ENCODE peak calls at places on chromosomes 1 and 21, in six cellular contexts. One of them, this sample, is unnamed.
A peak's percentile ranks its signal among the peaks of the same experiment; 100 is the strongest.

GRCh38 chr1:225652726-225653462 is at the start of gene ENAH:
- DNase-seq in thyroid gland: peak; percentile 82
- DNase-seq in lung microvascular endothelial cell: peak; percentile 82
- DNase-seq in T-helper 9 cell: peak; percentile 16
- DNase-seq in NCI-H748 treated with DMSO at 0.1 percent for 48 hours: peak; percentile 38
- DNase-seq in stimulated activated CD8-positive, alpha-beta memory T cell treated with anti-CD3 and anti-CD28 coated beads, Interleukin-15, amount 100 ng/mL, for 48 hours: peak; percentile 19
- DNase-seq in this sample: peak; percentile 91

GRCh38 chr1:32684167-32684811 is 18.3 kb downstream of the SYNC start:
- DNase-seq in thyroid gland: no peak
- DNase-seq in lung microvascular endothelial cell: no peak
- DNase-seq in T-helper 9 cell: no peak
- DNase-seq in NCI-H748 treated with DMSO at 0.1 percent for 48 hours: no peak
- DNase-seq in stimulated activated CD8-positive, alpha-beta memory T cell treated with anti-CD3 and anti-CD28 coated beads, Interleukin-15, amount 100 ng/mL, for 48 hours: no peak
- DNase-seq in this sample: no peak

GRCh38 chr1:176517484-176517883 is 54.5 kb downstream of the PAPPA2 start:
- DNase-seq in thyroid gland: no peak
- DNase-seq in lung microvascular endothelial cell: no peak
- DNase-seq in T-helper 9 cell: no peak
- DNase-seq in NCI-H748 treated with DMSO at 0.1 percent for 48 hours: no peak
- DNase-seq in stimulated activated CD8-positive, alpha-beta memory T cell treated with anti-CD3 and anti-CD28 coated beads, Interleukin-15, amount 100 ng/mL, for 48 hours: no peak
- DNase-seq in this sample: no peak

GRCh38 chr21:45894107-45894810 is 87.3 kb upstream of the COL6A1 start:
- DNase-seq in thyroid gland: no peak
- DNase-seq in lung microvascular endothelial cell: no peak
- DNase-seq in T-helper 9 cell: no peak
- DNase-seq in NCI-H748 treated with DMSO at 0.1 percent for 48 hours: no peak
- DNase-seq in stimulated activated CD8-positive, alpha-beta memory T cell treated with anti-CD3 and anti-CD28 coated beads, Interleukin-15, amount 100 ng/mL, for 48 hours: no peak
- DNase-seq in this sample: no peak

GRCh38 chr1:114702699-114703098 is 7.4 kb upstream of the AMPD1 start:
- DNase-seq in thyroid gland: no peak
- DNase-seq in lung microvascular endothelial cell: no peak
- DNase-seq in T-helper 9 cell: no peak
- DNase-seq in NCI-H748 treated with DMSO at 0.1 percent for 48 hours: no peak
- DNase-seq in stimulated activated CD8-positive, alpha-beta memory T cell treated with anti-CD3 and anti-CD28 coated beads, Interleukin-15, amount 100 ng/mL, for 48 hours: no peak
- DNase-seq in this sample: no peak

GRCh38 chr21:25862596-25862995 is 127.8 kb downstream of the GABPA start:
- DNase-seq in thyroid gland: no peak
- DNase-seq in lung microvascular endothelial cell: peak; percentile 40
- DNase-seq in T-helper 9 cell: no peak
- DNase-seq in NCI-H748 treated with DMSO at 0.1 percent for 48 hours: no peak
- DNase-seq in stimulated activated CD8-positive, alpha-beta memory T cell treated with anti-CD3 and anti-CD28 coated beads, Interleukin-15, amount 100 ng/mL, for 48 hours: no peak
- DNase-seq in this sample: no peak

GRCh38 chr1:161196521-161197451 is 2.1 kb downstream of the ADAMTS4 start:
- DNase-seq in thyroid gland: no peak
- DNase-seq in lung microvascular endothelial cell: no peak
- DNase-seq in T-helper 9 cell: no peak
- DNase-seq in NCI-H748 treated with DMSO at 0.1 percent for 48 hours: no peak
- DNase-seq in stimulated activated CD8-positive, alpha-beta memory T cell treated with anti-CD3 and anti-CD28 coated beads, Interleukin-15, amount 100 ng/mL, for 48 hours: no peak
- DNase-seq in this sample: no peak

GRCh38 chr1:180586671-180587155 is 27.9 kb downstream of the OVAAL start:
- DNase-seq in thyroid gland: peak; percentile 94
- DNase-seq in lung microvascular endothelial cell: no peak
- DNase-seq in T-helper 9 cell: no peak
- DNase-seq in NCI-H748 treated with DMSO at 0.1 percent for 48 hours: peak; percentile 43
- DNase-seq in stimulated activated CD8-positive, alpha-beta memory T cell treated with anti-CD3 and anti-CD28 coated beads, Interleukin-15, amount 100 ng/mL, for 48 hours: no peak
- DNase-seq in this sample: peak; percentile 90

GRCh38 chr1:23543707-23544443 is 12.8 kb upstream of the E2F2 start:
- DNase-seq in thyroid gland: no peak
- DNase-seq in lung microvascular endothelial cell: no peak
- DNase-seq in T-helper 9 cell: no peak
- DNase-seq in NCI-H748 treated with DMSO at 0.1 percent for 48 hours: no peak
- DNase-seq in stimulated activated CD8-positive, alpha-beta memory T cell treated with anti-CD3 and anti-CD28 coated beads, Interleukin-15, amount 100 ng/mL, for 48 hours: no peak
- DNase-seq in this sample: no peak

GRCh38 chr1:100597784-100598183 is 59.8 kb downstream of the GPR88 start:
- DNase-seq in thyroid gland: no peak
- DNase-seq in lung microvascular endothelial cell: no peak
- DNase-seq in T-helper 9 cell: no peak
- DNase-seq in NCI-H748 treated with DMSO at 0.1 percent for 48 hours: no peak
- DNase-seq in stimulated activated CD8-positive, alpha-beta memory T cell treated with anti-CD3 and anti-CD28 coated beads, Interleukin-15, amount 100 ng/mL, for 48 hours: no peak
- DNase-seq in this sample: no peak

GRCh38 chr1:220511785-220512184 is 16.2 kb upstream of the MARK1 start:
- DNase-seq in thyroid gland: peak; percentile 50
- DNase-seq in lung microvascular endothelial cell: no peak
- DNase-seq in T-helper 9 cell: no peak
- DNase-seq in NCI-H748 treated with DMSO at 0.1 percent for 48 hours: no peak
- DNase-seq in stimulated activated CD8-positive, alpha-beta memory T cell treated with anti-CD3 and anti-CD28 coated beads, Interleukin-15, amount 100 ng/mL, for 48 hours: no peak
- DNase-seq in this sample: no peak

GRCh38 chr1:246083416-246083815 is 423.7 kb downstream of the SMYD3 start:
- DNase-seq in thyroid gland: no peak
- DNase-seq in lung microvascular endothelial cell: no peak
- DNase-seq in T-helper 9 cell: no peak
- DNase-seq in NCI-H748 treated with DMSO at 0.1 percent for 48 hours: no peak
- DNase-seq in stimulated activated CD8-positive, alpha-beta memory T cell treated with anti-CD3 and anti-CD28 coated beads, Interleukin-15, amount 100 ng/mL, for 48 hours: no peak
- DNase-seq in this sample: no peak

GRCh38 chr1:225911207-225912130 is 12.6 kb downstream of the PYCR2 start:
- DNase-seq in thyroid gland: peak; percentile 62
- DNase-seq in lung microvascular endothelial cell: peak; percentile 65
- DNase-seq in T-helper 9 cell: peak; percentile 71
- DNase-seq in NCI-H748 treated with DMSO at 0.1 percent for 48 hours: no peak
- DNase-seq in stimulated activated CD8-positive, alpha-beta memory T cell treated with anti-CD3 and anti-CD28 coated beads, Interleukin-15, amount 100 ng/mL, for 48 hours: peak; percentile 49
- DNase-seq in this sample: no peak

GRCh38 chr1:28118640-28119307 is 30.4 kb upstream of the EYA3 start:
- DNase-seq in thyroid gland: no peak
- DNase-seq in lung microvascular endothelial cell: no peak
- DNase-seq in T-helper 9 cell: no peak
- DNase-seq in NCI-H748 treated with DMSO at 0.1 percent for 48 hours: no peak
- DNase-seq in stimulated activated CD8-positive, alpha-beta memory T cell treated with anti-CD3 and anti-CD28 coated beads, Interleukin-15, amount 100 ng/mL, for 48 hours: no peak
- DNase-seq in this sample: no peak

GRCh38 chr1:46401964-46402626 is 8.0 kb downstream of the FAAH start:
- DNase-seq in thyroid gland: peak; percentile 97
- DNase-seq in lung microvascular endothelial cell: peak; percentile 42
- DNase-seq in T-helper 9 cell: no peak
- DNase-seq in NCI-H748 treated with DMSO at 0.1 percent for 48 hours: no peak
- DNase-seq in stimulated activated CD8-positive, alpha-beta memory T cell treated with anti-CD3 and anti-CD28 coated beads, Interleukin-15, amount 100 ng/mL, for 48 hours: no peak
- DNase-seq in this sample: peak; percentile 84

GRCh38 chr1:47507921-47508894 is 70.4 kb downstream of the FOXD2 start:
- DNase-seq in thyroid gland: peak; percentile 17
- DNase-seq in lung microvascular endothelial cell: no peak
- DNase-seq in T-helper 9 cell: no peak
- DNase-seq in NCI-H748 treated with DMSO at 0.1 percent for 48 hours: no peak
- DNase-seq in stimulated activated CD8-positive, alpha-beta memory T cell treated with anti-CD3 and anti-CD28 coated beads, Interleukin-15, amount 100 ng/mL, for 48 hours: peak; percentile 24
- DNase-seq in this sample: peak; percentile 31

GRCh38 chr1:7247683-7248401 is 462.6 kb downstream of the CAMTA1 start:
- DNase-seq in thyroid gland: no peak
- DNase-seq in lung microvascular endothelial cell: peak; percentile 59
- DNase-seq in T-helper 9 cell: no peak
- DNase-seq in NCI-H748 treated with DMSO at 0.1 percent for 48 hours: peak; percentile 54
- DNase-seq in stimulated activated CD8-positive, alpha-beta memory T cell treated with anti-CD3 and anti-CD28 coated beads, Interleukin-15, amount 100 ng/mL, for 48 hours: no peak
- DNase-seq in this sample: no peak

GRCh38 chr1:246582301-246583055 is 16.2 kb downstream of the CNST start:
- DNase-seq in thyroid gland: no peak
- DNase-seq in lung microvascular endothelial cell: no peak
- DNase-seq in T-helper 9 cell: no peak
- DNase-seq in NCI-H748 treated with DMSO at 0.1 percent for 48 hours: no peak
- DNase-seq in stimulated activated CD8-positive, alpha-beta memory T cell treated with anti-CD3 and anti-CD28 coated beads, Interleukin-15, amount 100 ng/mL, for 48 hours: no peak
- DNase-seq in this sample: no peak

GRCh38 chr1:201649776-201650607 is 111.1 kb downstream of the NAV1 start:
- DNase-seq in thyroid gland: peak; percentile 96
- DNase-seq in lung microvascular endothelial cell: peak; percentile 68
- DNase-seq in T-helper 9 cell: no peak
- DNase-seq in NCI-H748 treated with DMSO at 0.1 percent for 48 hours: peak; percentile 60
- DNase-seq in stimulated activated CD8-positive, alpha-beta memory T cell treated with anti-CD3 and anti-CD28 coated beads, Interleukin-15, amount 100 ng/mL, for 48 hours: no peak
- DNase-seq in this sample: peak; percentile 86

GRCh38 chr21:42125571-42126544 is 54.7 kb downstream of the UMODL1 start:
- DNase-seq in thyroid gland: peak; percentile 55
- DNase-seq in lung microvascular endothelial cell: no peak
- DNase-seq in T-helper 9 cell: no peak
- DNase-seq in NCI-H748 treated with DMSO at 0.1 percent for 48 hours: no peak
- DNase-seq in stimulated activated CD8-positive, alpha-beta memory T cell treated with anti-CD3 and anti-CD28 coated beads, Interleukin-15, amount 100 ng/mL, for 48 hours: no peak
- DNase-seq in this sample: peak; percentile 3

GRCh38 chr1:11682799-11683198 is 1.9 kb upstream of the MAD2L2 start:
- DNase-seq in thyroid gland: no peak
- DNase-seq in lung microvascular endothelial cell: no peak
- DNase-seq in T-helper 9 cell: no peak
- DNase-seq in NCI-H748 treated with DMSO at 0.1 percent for 48 hours: no peak
- DNase-seq in stimulated activated CD8-positive, alpha-beta memory T cell treated with anti-CD3 and anti-CD28 coated beads, Interleukin-15, amount 100 ng/mL, for 48 hours: no peak
- DNase-seq in this sample: no peak

GRCh38 chr1:176539018-176539417 is 76.0 kb downstream of the PAPPA2 start:
- DNase-seq in thyroid gland: no peak
- DNase-seq in lung microvascular endothelial cell: no peak
- DNase-seq in T-helper 9 cell: no peak
- DNase-seq in NCI-H748 treated with DMSO at 0.1 percent for 48 hours: no peak
- DNase-seq in stimulated activated CD8-positive, alpha-beta memory T cell treated with anti-CD3 and anti-CD28 coated beads, Interleukin-15, amount 100 ng/mL, for 48 hours: no peak
- DNase-seq in this sample: no peak

GRCh38 chr1:116763116-116763786 is 9.0 kb downstream of the CD2 start:
- DNase-seq in thyroid gland: no peak
- DNase-seq in lung microvascular endothelial cell: peak; percentile 35
- DNase-seq in T-helper 9 cell: no peak
- DNase-seq in NCI-H748 treated with DMSO at 0.1 percent for 48 hours: no peak
- DNase-seq in stimulated activated CD8-positive, alpha-beta memory T cell treated with anti-CD3 and anti-CD28 coated beads, Interleukin-15, amount 100 ng/mL, for 48 hours: peak; percentile 66
- DNase-seq in this sample: no peak

GRCh38 chr1:204410764-204411450 is 710 bp downstream of the PPP1R15B start:
- DNase-seq in thyroid gland: peak; percentile 47
- DNase-seq in lung microvascular endothelial cell: peak; percentile 55
- DNase-seq in T-helper 9 cell: no peak
- DNase-seq in NCI-H748 treated with DMSO at 0.1 percent for 48 hours: peak; percentile 8
- DNase-seq in stimulated activated CD8-positive, alpha-beta memory T cell treated with anti-CD3 and anti-CD28 coated beads, Interleukin-15, amount 100 ng/mL, for 48 hours: peak; percentile 40
- DNase-seq in this sample: peak; percentile 18

GRCh38 chr1:41954533-41954944 is 35.8 kb upstream of the HIVEP3 start:
- DNase-seq in thyroid gland: no peak
- DNase-seq in lung microvascular endothelial cell: peak; percentile 25
- DNase-seq in T-helper 9 cell: no peak
- DNase-seq in NCI-H748 treated with DMSO at 0.1 percent for 48 hours: no peak
- DNase-seq in stimulated activated CD8-positive, alpha-beta memory T cell treated with anti-CD3 and anti-CD28 coated beads, Interleukin-15, amount 100 ng/mL, for 48 hours: no peak
- DNase-seq in this sample: no peak

GRCh38 chr1:55138740-55139283 is 76.4 kb downstream of the USP24 start:
- DNase-seq in thyroid gland: no peak
- DNase-seq in lung microvascular endothelial cell: no peak
- DNase-seq in T-helper 9 cell: no peak
- DNase-seq in NCI-H748 treated with DMSO at 0.1 percent for 48 hours: no peak
- DNase-seq in stimulated activated CD8-positive, alpha-beta memory T cell treated with anti-CD3 and anti-CD28 coated beads, Interleukin-15, amount 100 ng/mL, for 48 hours: no peak
- DNase-seq in this sample: no peak

GRCh38 chr1:86765674-86766073 is 61.3 kb downstream of the SH3GLB1 start:
- DNase-seq in thyroid gland: no peak
- DNase-seq in lung microvascular endothelial cell: no peak
- DNase-seq in T-helper 9 cell: no peak
- DNase-seq in NCI-H748 treated with DMSO at 0.1 percent for 48 hours: no peak
- DNase-seq in stimulated activated CD8-positive, alpha-beta memory T cell treated with anti-CD3 and anti-CD28 coated beads, Interleukin-15, amount 100 ng/mL, for 48 hours: no peak
- DNase-seq in this sample: no peak

GRCh38 chr1:101136739-101137138 is 100.1 kb upstream of the S1PR1 start:
- DNase-seq in thyroid gland: no peak
- DNase-seq in lung microvascular endothelial cell: peak; percentile 83
- DNase-seq in T-helper 9 cell: no peak
- DNase-seq in NCI-H748 treated with DMSO at 0.1 percent for 48 hours: no peak
- DNase-seq in stimulated activated CD8-positive, alpha-beta memory T cell treated with anti-CD3 and anti-CD28 coated beads, Interleukin-15, amount 100 ng/mL, for 48 hours: no peak
- DNase-seq in this sample: no peak

This sample was measured in NCI-H1105.